ENCODE peak calls at places on chromosome 13, in four cellular contexts. One of them, this sample, is unnamed. For H3K4me1, the result is how much of the 10 kb centered on the place peaks cover.

GRCh38 chr13:30581582-30581981 is 36.1 kb upstream of the USPL1 start:
- DNase-seq in left lung: no peak
- DNase-seq in fibroblast of lung: no peak
- DNase-seq in aorta: no peak
- DNase-seq in this sample: no peak

GRCh38 chr13:51785592-51786424 is 18.2 kb downstream of the DHRS12 start:
- DNase-seq in left lung: no peak
- DNase-seq in fibroblast of lung: peak
- DNase-seq in aorta: no peak
- DNase-seq in this sample: no peak

GRCh38 chr13:38490657-38491056 is 141.0 kb downstream of the UFM1 start:
- DNase-seq in aorta: no peak
- DNase-seq in fibroblast of lung: no peak
- DNase-seq in left lung: no peak
- DNase-seq in this sample: no peak

GRCh38 chr13:52809310-52809769 is 39.1 kb downstream of the PCDH8 start:
- DNase-seq in left lung: no peak
- DNase-seq in aorta: no peak
- DNase-seq in fibroblast of lung: peak
- DNase-seq in this sample: no peak

GRCh38 chr13:59343993-59344780 is 819.5 kb downstream of the DIAPH3 start:
- DNase-seq in left lung: no peak
- DNase-seq in fibroblast of lung: no peak
- DNase-seq in aorta: no peak
- DNase-seq in this sample: no peak

GRCh38 chr13:109205315-109205714 is 575.9 kb downstream of the MYO16 start:
- DNase-seq in fibroblast of lung: peak
- DNase-seq in left lung: no peak
- DNase-seq in aorta: no peak
- DNase-seq in this sample: no peak

GRCh38 chr13:107650081-107650701 is 565.1 kb downstream of the LIG4 start:
- DNase-seq in left lung: peak
- DNase-seq in aorta: peak
- DNase-seq in fibroblast of lung: peak
- DNase-seq in this sample: no peak

GRCh38 chr13:60080871-60081270 is 82.9 kb downstream of the DIAPH3 start:
- DNase-seq in left lung: no peak
- DNase-seq in aorta: no peak
- DNase-seq in fibroblast of lung: no peak
- DNase-seq in this sample: no peak

GRCh38 chr13:31629085-31629785 is 110.1 kb upstream of the RXFP2 start:
- DNase-seq in fibroblast of lung: peak
- DNase-seq in aorta: no peak
- DNase-seq in left lung: no peak
- DNase-seq in this sample: no peak

GRCh38 chr13:25204843-25205242 is 32.8 kb upstream of the AMER2 start:
- DNase-seq in aorta: no peak
- DNase-seq in left lung: no peak
- DNase-seq in fibroblast of lung: no peak
- DNase-seq in this sample: no peak

GRCh38 chr13:34108396-34108795 is 290.4 kb downstream of the RFC3 start:
- DNase-seq in fibroblast of lung: peak
- DNase-seq in aorta: no peak
- DNase-seq in left lung: no peak
- DNase-seq in this sample: no peak

GRCh38 chr13:76904507-76904906 is 18.3 kb upstream of the KCTD12 start:
- DNase-seq in aorta: no peak
- DNase-seq in left lung: no peak
- DNase-seq in fibroblast of lung: no peak
- DNase-seq in this sample: no peak

GRCh38 chr13:102854675-102855074 is 8.8 kb downstream of the ERCC5 start:
- DNase-seq in aorta: no peak
- DNase-seq in fibroblast of lung: no peak
- DNase-seq in left lung: no peak
- DNase-seq in this sample: no peak

GRCh38 chr13:40813662-40814454 is 24.4 kb downstream of the SLC25A15 start:
- DNase-seq in fibroblast of lung: peak
- DNase-seq in left lung: no peak
- DNase-seq in aorta: no peak
- DNase-seq in this sample: no peak

GRCh38 chr13:36026556-36026955 is 104.6 kb downstream of the DCLK1 start:
- DNase-seq in left lung: no peak
- DNase-seq in aorta: no peak
- DNase-seq in fibroblast of lung: no peak
- DNase-seq in this sample: no peak

GRCh38 chr13:45327253-45327954 is 13.6 kb downstream of the TPT1 start:
- DNase-seq in left lung: no peak
- DNase-seq in fibroblast of lung: no peak
- DNase-seq in aorta: no peak
- DNase-seq in this sample: no peak

GRCh38 chr13:27450921-27451461 is 627 bp upstream of the MTIF3 start:
- DNase-seq in fibroblast of lung: peak
- DNase-seq in left lung: peak
- DNase-seq in aorta: peak
- DNase-seq in this sample: peak

GRCh38 chr13:94157705-94158218 is 321.7 kb downstream of the DCT start:
- DNase-seq in left lung: no peak
- DNase-seq in fibroblast of lung: no peak
- DNase-seq in aorta: no peak
- DNase-seq in this sample: no peak

GRCh38 chr13:51066091-51066831 is 44.8 kb downstream of the C13orf42 start:
- DNase-seq in aorta: no peak
- DNase-seq in fibroblast of lung: peak
- DNase-seq in left lung: no peak
- DNase-seq in this sample: no peak

GRCh38 chr13:25678398-25678797 is 306.6 kb downstream of the ATP8A2 start:
- DNase-seq in fibroblast of lung: no peak
- DNase-seq in left lung: no peak
- DNase-seq in aorta: no peak
- DNase-seq in this sample: no peak

GRCh38 chr13:74062933-74063332 is 71.3 kb downstream of the KLF12 start:
- DNase-seq in fibroblast of lung: peak
- DNase-seq in aorta: peak
- DNase-seq in left lung: no peak
- DNase-seq in this sample: no peak

GRCh38 chr13:73107459-73107858 is 48.7 kb downstream of the KLF5 start:
- DNase-seq in left lung: no peak
- DNase-seq in aorta: no peak
- DNase-seq in fibroblast of lung: no peak
- DNase-seq in this sample: no peak

GRCh38 chr13:46340631-46341111 is 46.4 kb downstream of the RUBCNL start:
- DNase-seq in fibroblast of lung: no peak
- DNase-seq in left lung: no peak
- DNase-seq in aorta: no peak
- DNase-seq in this sample: no peak

GRCh38 chr13:97116754-97117153 is 105.4 kb upstream of the MBNL2 start:
- DNase-seq in fibroblast of lung: peak
- DNase-seq in left lung: no peak
- DNase-seq in aorta: no peak
- DNase-seq in this sample: no peak

GRCh38 chr13:76067850-76068249 is 431.7 kb downstream of the LMO7 start:
- DNase-seq in aorta: no peak
- DNase-seq in left lung: no peak
- DNase-seq in fibroblast of lung: no peak
- DNase-seq in this sample: no peak

GRCh38 chr13:42959615-42960014 is 32.4 kb downstream of the EPSTI1 start:
- DNase-seq in left lung: no peak
- DNase-seq in aorta: no peak
- DNase-seq in fibroblast of lung: no peak
- DNase-seq in this sample: no peak

GRCh38 chr13:39159393-39159792 is 121.1 kb downstream of the NHLRC3 start:
- DNase-seq in aorta: no peak
- DNase-seq in fibroblast of lung: no peak
- DNase-seq in left lung: no peak
- DNase-seq in this sample: no peak

GRCh38 chr13:25581351-25581750 is 209.6 kb downstream of the ATP8A2 start:
- DNase-seq in left lung: no peak
- DNase-seq in fibroblast of lung: no peak
- DNase-seq in aorta: no peak
- DNase-seq in this sample: no peak

GRCh38 chr13:108269601-108270328 is at the start of gene TNFSF13B:
- DNase-seq in aorta: peak
- DNase-seq in left lung: peak
- DNase-seq in fibroblast of lung: peak
- DNase-seq in this sample: no peak

GRCh38 chr13:49669735-49670309 is 21.5 kb downstream of the EBPL start:
- DNase-seq in left lung: no peak
- DNase-seq in aorta: no peak
- DNase-seq in fibroblast of lung: peak
- DNase-seq in this sample: no peak

GRCh38 chr13:92896842-92897241 is 329.8 kb upstream of the GPC6 start:
- DNase-seq in aorta: no peak
- DNase-seq in fibroblast of lung: peak
- DNase-seq in left lung: no peak
- DNase-seq in this sample: no peak

GRCh38 chr13:114106991-114107685 is 25.3 kb downstream of the RASA3 start:
- DNase-seq in aorta: peak
- DNase-seq in fibroblast of lung: no peak
- DNase-seq in left lung: no peak
- DNase-seq in this sample: no peak

GRCh38 chr13:28754698-28755545 is 36.2 kb upstream of the SLC46A3 start:
- DNase-seq in fibroblast of lung: no peak
- DNase-seq in aorta: no peak
- DNase-seq in left lung: no peak
- DNase-seq in this sample: no peak

GRCh38 chr13:21111546-21111945 is 50.2 kb upstream of the LATS2 start:
- DNase-seq in left lung: no peak
- DNase-seq in fibroblast of lung: no peak
- DNase-seq in aorta: no peak
- DNase-seq in this sample: no peak

GRCh38 chr13:90118467-90119071 is 1228.9 kb upstream of the MIR17HG start:
- DNase-seq in aorta: no peak
- DNase-seq in left lung: no peak
- DNase-seq in fibroblast of lung: no peak
- DNase-seq in this sample: no peak

GRCh38 chr13:113004126-113004525 is 35.1 kb downstream of the MCF2L start:
- DNase-seq in aorta: no peak
- DNase-seq in left lung: no peak
- DNase-seq in fibroblast of lung: no peak
- DNase-seq in this sample: no peak
- H3K4me3 ChIP-seq in aorta: no peak
- H3K4me3 ChIP-seq in left lung: no peak
- H3K4me3 ChIP-seq in fibroblast of lung: no peak
- H3K4me3 ChIP-seq in this sample: no peak

DNA sequence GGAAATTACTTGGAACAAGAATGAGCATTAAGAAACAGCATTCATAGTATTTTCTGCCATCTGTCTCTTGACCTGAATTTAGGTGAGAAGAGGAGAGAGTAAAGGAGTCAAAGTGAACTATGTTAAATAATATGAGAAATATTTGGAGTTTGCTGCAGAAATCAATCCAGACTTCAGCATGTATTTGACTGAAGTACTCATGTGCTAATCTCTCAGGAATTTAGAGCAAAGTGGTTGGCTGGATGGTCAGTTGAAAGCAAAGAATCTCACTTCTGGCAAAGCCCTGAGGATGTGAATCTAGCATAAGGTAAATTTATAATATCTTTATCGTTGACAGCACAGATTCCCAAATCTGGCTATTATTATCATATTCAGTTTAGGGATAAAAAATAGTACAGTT is 394.3 kb downstream of the PCDH17 start:
- DNase-seq in left lung: no peak
- DNase-seq in fibroblast of lung: peak
- DNase-seq in aorta: no peak
- DNase-seq in this sample: no peak
- H3K4me1 ChIP-seq in left lung: under half
- H3K4me1 ChIP-seq in fibroblast of lung: under half
- H3K4me1 ChIP-seq in aorta: under half
- H3K4me1 ChIP-seq in this sample: under half

DNA sequence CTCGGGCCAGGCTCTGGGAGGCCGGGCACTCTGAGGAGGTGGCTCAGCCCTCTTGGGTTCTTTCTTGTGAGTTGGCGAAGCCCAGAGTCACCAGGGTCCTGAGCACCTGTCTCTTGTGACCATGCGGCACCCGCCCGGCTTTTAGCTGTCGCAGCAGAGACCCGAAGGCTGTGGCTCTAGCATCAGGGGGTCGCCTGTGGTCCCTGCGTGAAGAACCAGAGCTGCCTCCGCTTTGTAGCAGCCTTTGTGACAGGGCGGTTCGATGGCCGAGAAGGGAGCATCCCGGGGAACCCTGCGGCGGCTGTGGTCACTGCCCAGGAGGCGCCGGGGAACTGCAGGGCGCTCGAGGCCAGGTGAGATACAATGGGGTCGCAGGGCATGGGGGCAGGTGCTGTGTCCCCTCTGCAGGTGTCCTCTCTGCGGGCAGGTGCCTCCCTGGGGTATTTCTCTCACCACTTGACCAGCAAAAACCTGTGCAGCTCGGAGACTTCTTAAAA is 10.4 kb downstream of the MCF2L start:
- DNase-seq in left lung: peak
- DNase-seq in aorta: no peak
- DNase-seq in fibroblast of lung: no peak
- DNase-seq in this sample: no peak
- H3K4me3 ChIP-seq in left lung: peak
- H3K4me3 ChIP-seq in aorta: no peak
- H3K4me3 ChIP-seq in fibroblast of lung: no peak
- H3K4me3 ChIP-seq in this sample: no peak

DNA sequence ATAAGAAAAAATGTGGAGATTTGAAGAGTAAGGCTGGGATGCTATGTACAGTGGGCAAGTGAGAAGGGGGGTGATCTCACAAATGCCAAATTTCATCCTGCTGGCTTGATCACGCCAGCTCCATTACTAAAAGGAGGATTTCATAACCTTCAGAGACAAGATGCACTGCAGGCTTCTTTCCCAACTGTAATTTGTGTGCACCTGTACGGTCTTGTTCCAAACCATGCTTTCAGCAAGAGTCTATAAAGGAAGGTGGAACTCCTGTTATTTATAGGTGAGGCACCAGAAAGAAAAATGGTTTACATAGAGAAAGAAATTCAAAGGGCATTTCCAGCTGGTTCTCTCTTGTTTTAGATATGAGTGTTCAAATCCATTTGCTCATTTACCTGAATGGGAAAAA is 13.3 kb downstream of the EFNB2 start:
- DNase-seq in left lung: no peak
- DNase-seq in fibroblast of lung: no peak
- DNase-seq in aorta: no peak
- DNase-seq in this sample: no peak
- H3K4me1 ChIP-seq in left lung: under half
- H3K4me1 ChIP-seq in fibroblast of lung: under half
- H3K4me1 ChIP-seq in aorta: under half
- H3K4me1 ChIP-seq in this sample: under half

GRCh38 chr13:23696610-23697009 is 126.4 kb downstream of the TNFRSF19 start:
- DNase-seq in aorta: no peak
- DNase-seq in left lung: no peak
- DNase-seq in fibroblast of lung: no peak
- DNase-seq in this sample: no peak
- H3K4me3 ChIP-seq in aorta: no peak
- H3K4me3 ChIP-seq in left lung: no peak
- H3K4me3 ChIP-seq in fibroblast of lung: no peak
- H3K4me3 ChIP-seq in this sample: peak

This sample was measured in effector memory CD4-positive, alpha-beta T cell.